ENCODE peak calls at places on chromosomes 16 and 17, in nine cellular contexts. Y is tibial nerve; C is prostate gland; J is psoas muscle; Z is ascending aorta; P is CD8-positive, alpha-beta T cell; F is heart left ventricle; B is fibroblast of lung; U is Karpas-422. R is an unnamed sample.

GRCh38 chr17:47733414-47734288 is 615 bp downstream of the TBX21 start:
- DNase-seq in Y (no peak), C (no peak), J (no peak), Z (no peak), P (peak; percentile 58), F (no peak), B (no peak), U (no peak), R (no peak)

GRCh38 chr17:56913867-56914640 is at the start of gene TRIM25:
- DNase-seq in Y (peak; percentile 90), C (peak; percentile 95), J (peak; percentile 96), Z (peak; percentile 75), P (peak; percentile 91), F (peak; percentile 92), B (peak; percentile 86), U (peak; percentile 95), R (no peak)

GRCh38 chr17:22704674-22705073 is 1012.4 kb downstream of the KCNJ18 start:
- DNase-seq in Y (no peak), C (no peak), J (no peak), Z (no peak), P (no peak), F (no peak), B (no peak), U (peak; percentile 47), R (no peak)

GRCh38 chr17:63930951-63931575 is 1.1 kb downstream of the CD79B start:
- DNase-seq in Y (peak; percentile 31), C (no peak), J (peak; percentile 71), Z (peak; percentile 32), P (peak; percentile 79), F (peak; percentile 83), B (no peak), U (peak; percentile 93), R (no peak)

GRCh38 chr17:48620497-48621139 is 5.5 kb upstream of the HOXB8 start:
- DNase-seq in Y (no peak), C (no peak), J (no peak), Z (no peak), P (no peak), F (no peak), B (no peak), U (no peak), R (no peak)

GRCh38 chr16:80309178-80309577 is 231.6 kb upstream of the DYNLRB2 start:
- DNase-seq in Y (no peak), C (no peak), J (no peak), Z (no peak), P (no peak), F (no peak), B (no peak), U (no peak), R (no peak)

GRCh38 chr16:48444574-48444973 is 59.4 kb upstream of the SIAH1 start:
- DNase-seq in Y (no peak), C (no peak), J (peak; percentile 47), Z (no peak), P (no peak), F (peak; percentile 37), B (peak; percentile 92), U (no peak), R (no peak)

GRCh38 chr17:16976686-16977550 is 5.0 kb upstream of the TNFRSF13B start:
- DNase-seq in Y (no peak), C (no peak), J (no peak), Z (no peak), P (no peak), F (no peak), B (no peak), U (no peak), R (no peak)

GRCh38 chr16:27228036-27228435 is 24.7 kb downstream of the KDM8 start:
- DNase-seq in Y (no peak), C (no peak), J (no peak), Z (no peak), P (no peak), F (no peak), B (no peak), U (no peak), R (no peak)

GRCh38 chr16:80938035-80938927 is 68.4 kb downstream of the CMC2 start:
- DNase-seq in Y (no peak), C (peak; percentile 65), J (peak; percentile 56), Z (no peak), P (no peak), F (peak; percentile 52), B (peak; percentile 100), U (peak; percentile 50), R (no peak)

GRCh38 chr16:82432261-82432660 is 194.5 kb upstream of the CDH13 start:
- DNase-seq in Y (no peak), C (no peak), J (no peak), Z (no peak), P (no peak), F (no peak), B (peak; percentile 21), U (no peak), R (no peak)

GRCh38 chr16:3879887-3880564 is 487 bp downstream of the CREBBP start:
- DNase-seq in Y (peak; percentile 55), C (peak; percentile 69), J (peak; percentile 78), Z (no peak), P (peak; percentile 82), F (peak; percentile 82), B (peak; percentile 52), U (peak; percentile 87), R (no peak)

GRCh38 chr16:4389051-4389955 is 17.7 kb downstream of the VASN start:
- DNase-seq in Y (no peak), C (no peak), J (no peak), Z (no peak), P (no peak), F (peak; percentile 61), B (no peak), U (no peak), R (no peak)

GRCh38 chr17:46045639-46046038 is 46.6 kb downstream of the STH start:
- DNase-seq in Y (no peak), C (no peak), J (no peak), Z (no peak), P (no peak), F (no peak), B (peak; percentile 15), U (no peak), R (no peak)

GRCh38 chr17:40606548-40607353 is 40.9 kb downstream of the SMARCE1 start:
- DNase-seq in Y (no peak), C (no peak), J (no peak), Z (no peak), P (no peak), F (no peak), B (no peak), U (no peak), R (no peak)

GRCh38 chr17:75877752-75878173 is 618 bp downstream of the TRIM47 start:
- DNase-seq in Y (peak; percentile 50), C (peak; percentile 58), J (peak; percentile 76), Z (no peak), P (peak; percentile 80), F (peak; percentile 76), B (peak; percentile 72), U (peak; percentile 91), R (no peak)

GRCh38 chr17:62627904-62628603 is 584 bp downstream of the MRC2 start:
- DNase-seq in Y (no peak), C (peak; percentile 23), J (peak; percentile 67), Z (no peak), P (no peak), F (peak; percentile 59), B (peak; percentile 76), U (no peak), R (no peak)

GRCh38 chr17:1645207-1646171 is at the start of gene SCARF1:
- DNase-seq in Y (no peak), C (no peak), J (peak; percentile 59), Z (no peak), P (no peak), F (peak; percentile 81), B (no peak), U (no peak), R (no peak)

GRCh38 chr17:13957636-13958035 is 111.7 kb upstream of the COX10 start:
- DNase-seq in Y (no peak), C (no peak), J (no peak), Z (no peak), P (no peak), F (no peak), B (peak; percentile 3), U (no peak), R (no peak)

GRCh38 chr16:88084881-88085280 is 133.6 kb downstream of the BANP start:
- DNase-seq in Y (no peak), C (no peak), J (no peak), Z (no peak), P (no peak), F (no peak), B (peak; percentile 62), U (no peak), R (no peak)

GRCh38 chr17:83103200-83103937 is 24.0 kb downstream of the METRNL start:
- DNase-seq in Y (peak; percentile 91), C (peak; percentile 40), J (no peak), Z (no peak), P (no peak), F (no peak), B (no peak), U (no peak), R (no peak)
- H3K4me3 ChIP-seq in Y (peak overlapping the region; percentile 27), C (no peak overlapping the region), J (peak overlapping the region; percentile 36), Z (no peak overlapping the region), P (no peak overlapping the region), F (no peak overlapping the region), B (no peak overlapping the region), U (no peak overlapping the region), R (no peak overlapping the region)

DNA sequence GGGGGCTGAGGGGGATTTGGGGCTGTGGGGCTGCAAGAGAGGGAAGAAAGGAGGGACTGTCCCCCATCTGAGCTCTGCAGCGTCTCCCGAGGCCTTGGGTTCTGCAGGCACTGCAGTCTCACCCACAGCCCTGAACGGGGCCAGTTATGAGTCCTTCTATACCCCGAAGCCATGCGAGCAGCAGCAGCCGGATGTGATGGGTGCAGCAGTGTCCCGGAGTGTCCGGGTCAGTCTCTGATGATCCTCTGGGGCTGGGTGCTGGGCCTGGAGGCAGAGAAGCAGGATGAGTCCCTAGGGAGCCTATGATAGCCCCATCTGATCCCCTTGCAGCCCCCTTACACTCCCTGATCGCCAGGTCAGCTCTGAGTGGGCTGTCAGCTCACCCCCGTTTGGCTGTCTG is 41.5 kb downstream of the CPNE2 start:
- DNase-seq in Y (no peak), C (no peak), J (no peak), Z (no peak), P (no peak), F (no peak), B (no peak), U (no peak), R (no peak)
- H3K27ac ChIP-seq in Y (peak overlapping the region; percentile 95), C (no peak overlapping the region), J (no peak overlapping the region), Z (no peak overlapping the region), P (peak overlapping the region; percentile 34), F (no peak overlapping the region), B (no peak overlapping the region), U (no peak overlapping the region), R (no peak overlapping the region)

GRCh38 chr17:78899361-78900260 is 3.4 kb downstream of the CEP295NL start:
- DNase-seq in Y (no peak), C (no peak), J (no peak), Z (no peak), P (no peak), F (peak; percentile 58), B (peak; percentile 43), U (no peak), R (no peak)
- H3K4me1 ChIP-seq in Y (peaks cover 62% of the 10 kb centered on the region), C (no peaks in the 10 kb centered on the region), J (peaks cover 34% of the 10 kb centered on the region), Z (peaks cover 50% of the 10 kb centered on the region), P (no peaks in the 10 kb centered on the region), F (peaks cover 67% of the 10 kb centered on the region), B (peaks cover 24% of the 10 kb centered on the region), U (no peaks in the 10 kb centered on the region), R (peaks cover 7% of the 10 kb centered on the region)

DNA sequence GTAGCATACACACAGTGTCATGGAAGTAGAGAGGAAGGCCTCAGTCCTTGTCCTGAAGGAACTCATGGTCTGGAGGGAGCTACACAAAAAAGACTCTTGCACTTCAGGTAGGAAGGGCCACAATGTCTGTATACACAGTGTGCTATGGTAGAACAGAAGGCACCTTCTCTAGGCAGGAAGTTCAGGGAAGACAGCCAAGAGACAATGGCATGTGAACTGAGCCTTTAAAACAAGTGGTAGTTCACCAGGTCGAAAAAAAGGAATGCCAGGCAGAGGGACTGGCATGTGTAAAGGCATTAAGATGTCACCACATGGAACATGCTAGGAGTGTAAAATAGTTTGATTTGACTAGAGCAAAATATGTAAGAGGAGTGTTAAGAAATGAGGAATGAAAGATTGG is 9.7 kb downstream of the GNAO1 start:
- DNase-seq in Y (no peak), C (no peak), J (no peak), Z (no peak), P (no peak), F (no peak), B (no peak), U (no peak), R (no peak)
- H3K4me3 ChIP-seq in Y (no peak overlapping the region), C (no peak overlapping the region), J (no peak overlapping the region), Z (no peak overlapping the region), P (no peak overlapping the region), F (no peak overlapping the region), B (no peak overlapping the region), U (no peak overlapping the region), R (no peak overlapping the region)